ENCODE peak calls at places on chromosomes 5 and 9, in eight cellular contexts. One of them, this sample, is unnamed.

GRCh38 chr9:129874261-129875101 is 39.2 kb downstream of the USP20 start:
- DNase-seq in NCI-H2081: no peak
- DNase-seq in kidney: no peak
- DNase-seq in activated naive CD8-positive, alpha-beta T cell treated with anti-CD3 and anti-CD28 coated beads, Interleukin-2, amount 50 U/mL, for 24 hours: no peak
- DNase-seq in DMS153: no peak
- DNase-seq in LoVo: no peak
- DNase-seq in T-helper 1 cell: no peak
- DNase-seq in NCI-H2029: no peak
- DNase-seq in this sample: no peak

GRCh38 chr5:22572941-22573340 is 280.2 kb downstream of the CDH12 start:
- DNase-seq in DMS153: no peak
- DNase-seq in NCI-H2081: no peak
- DNase-seq in T-helper 1 cell: no peak
- DNase-seq in LoVo: no peak
- DNase-seq in kidney: no peak
- DNase-seq in NCI-H2029: no peak
- DNase-seq in activated naive CD8-positive, alpha-beta T cell treated with anti-CD3 and anti-CD28 coated beads, Interleukin-2, amount 50 U/mL, for 24 hours: no peak
- DNase-seq in this sample: no peak

GRCh38 chr9:96158909-96159575 is 142.9 kb downstream of the HSD17B3 start:
- DNase-seq in activated naive CD8-positive, alpha-beta T cell treated with anti-CD3 and anti-CD28 coated beads, Interleukin-2, amount 50 U/mL, for 24 hours: no peak
- DNase-seq in T-helper 1 cell: no peak
- DNase-seq in LoVo: no peak
- DNase-seq in DMS153: no peak
- DNase-seq in NCI-H2029: no peak
- DNase-seq in kidney: no peak
- DNase-seq in NCI-H2081: no peak
- DNase-seq in this sample: no peak

GRCh38 chr5:38607396-38607795 is 51.0 kb upstream of the LIFR start:
- DNase-seq in T-helper 1 cell: no peak
- DNase-seq in kidney: no peak
- DNase-seq in NCI-H2081: no peak
- DNase-seq in NCI-H2029: no peak
- DNase-seq in LoVo: no peak
- DNase-seq in activated naive CD8-positive, alpha-beta T cell treated with anti-CD3 and anti-CD28 coated beads, Interleukin-2, amount 50 U/mL, for 24 hours: no peak
- DNase-seq in DMS153: no peak
- DNase-seq in this sample: no peak

GRCh38 chr5:132474881-132475511 is 15.6 kb downstream of the IRF1 start:
- DNase-seq in activated naive CD8-positive, alpha-beta T cell treated with anti-CD3 and anti-CD28 coated beads, Interleukin-2, amount 50 U/mL, for 24 hours: no peak
- DNase-seq in kidney: peak; percentile 59
- DNase-seq in LoVo: no peak
- DNase-seq in NCI-H2081: no peak
- DNase-seq in DMS153: no peak
- DNase-seq in T-helper 1 cell: no peak
- DNase-seq in NCI-H2029: no peak
- DNase-seq in this sample: no peak

GRCh38 chr5:89396262-89396975 is 513.4 kb upstream of the MEF2C start:
- DNase-seq in NCI-H2081: no peak
- DNase-seq in DMS153: no peak
- DNase-seq in T-helper 1 cell: no peak
- DNase-seq in NCI-H2029: no peak
- DNase-seq in activated naive CD8-positive, alpha-beta T cell treated with anti-CD3 and anti-CD28 coated beads, Interleukin-2, amount 50 U/mL, for 24 hours: no peak
- DNase-seq in kidney: no peak
- DNase-seq in LoVo: no peak
- DNase-seq in this sample: no peak

GRCh38 chr9:38164659-38165221 is 95.7 kb upstream of the SHB start:
- DNase-seq in kidney: no peak
- DNase-seq in DMS153: no peak
- DNase-seq in activated naive CD8-positive, alpha-beta T cell treated with anti-CD3 and anti-CD28 coated beads, Interleukin-2, amount 50 U/mL, for 24 hours: no peak
- DNase-seq in LoVo: no peak
- DNase-seq in NCI-H2081: no peak
- DNase-seq in NCI-H2029: no peak
- DNase-seq in T-helper 1 cell: no peak
- DNase-seq in this sample: no peak

GRCh38 chr5:160260881-160261815 is 31.8 kb downstream of the FABP6 start:
- DNase-seq in NCI-H2081: no peak
- DNase-seq in T-helper 1 cell: no peak
- DNase-seq in activated naive CD8-positive, alpha-beta T cell treated with anti-CD3 and anti-CD28 coated beads, Interleukin-2, amount 50 U/mL, for 24 hours: no peak
- DNase-seq in NCI-H2029: peak; percentile 60
- DNase-seq in DMS153: no peak
- DNase-seq in LoVo: no peak
- DNase-seq in kidney: peak; percentile 75
- DNase-seq in this sample: peak; percentile 71

GRCh38 chr9:32783168-32783891 is at the start of gene TMEM215:
- DNase-seq in LoVo: no peak
- DNase-seq in DMS153: no peak
- DNase-seq in kidney: peak; percentile 68
- DNase-seq in activated naive CD8-positive, alpha-beta T cell treated with anti-CD3 and anti-CD28 coated beads, Interleukin-2, amount 50 U/mL, for 24 hours: no peak
- DNase-seq in T-helper 1 cell: no peak
- DNase-seq in NCI-H2029: no peak
- DNase-seq in NCI-H2081: peak; percentile 38
- DNase-seq in this sample: peak; percentile 5

GRCh38 chr9:34663296-34663590 is 786 bp upstream of the CCL27 start:
- DNase-seq in NCI-H2081: no peak
- DNase-seq in T-helper 1 cell: no peak
- DNase-seq in activated naive CD8-positive, alpha-beta T cell treated with anti-CD3 and anti-CD28 coated beads, Interleukin-2, amount 50 U/mL, for 24 hours: no peak
- DNase-seq in kidney: no peak
- DNase-seq in NCI-H2029: no peak
- DNase-seq in DMS153: no peak
- DNase-seq in LoVo: no peak
- DNase-seq in this sample: no peak

GRCh38 chr5:154944716-154945115 is 3.8 kb downstream of the MRPL22 start:
- DNase-seq in NCI-H2081: peak; percentile 5
- DNase-seq in NCI-H2029: no peak
- DNase-seq in T-helper 1 cell: no peak
- DNase-seq in activated naive CD8-positive, alpha-beta T cell treated with anti-CD3 and anti-CD28 coated beads, Interleukin-2, amount 50 U/mL, for 24 hours: no peak
- DNase-seq in LoVo: no peak
- DNase-seq in DMS153: no peak
- DNase-seq in kidney: no peak
- DNase-seq in this sample: no peak

GRCh38 chr9:137255448-137256114 is 454 bp downstream of the NELFB start:
- DNase-seq in activated naive CD8-positive, alpha-beta T cell treated with anti-CD3 and anti-CD28 coated beads, Interleukin-2, amount 50 U/mL, for 24 hours: no peak
- DNase-seq in T-helper 1 cell: no peak
- DNase-seq in NCI-H2081: peak; percentile 52
- DNase-seq in kidney: no peak
- DNase-seq in DMS153: no peak
- DNase-seq in LoVo: no peak
- DNase-seq in NCI-H2029: peak; percentile 24
- DNase-seq in this sample: peak; percentile 76

GRCh38 chr9:69822091-69822750 is 1.6 kb downstream of the CFAP95 start:
- DNase-seq in activated naive CD8-positive, alpha-beta T cell treated with anti-CD3 and anti-CD28 coated beads, Interleukin-2, amount 50 U/mL, for 24 hours: no peak
- DNase-seq in LoVo: no peak
- DNase-seq in NCI-H2029: no peak
- DNase-seq in kidney: no peak
- DNase-seq in NCI-H2081: no peak
- DNase-seq in T-helper 1 cell: no peak
- DNase-seq in DMS153: no peak
- DNase-seq in this sample: no peak

GRCh38 chr5:158080112-158080511 is 221.2 kb upstream of the CLINT1 start:
- DNase-seq in DMS153: no peak
- DNase-seq in T-helper 1 cell: no peak
- DNase-seq in activated naive CD8-positive, alpha-beta T cell treated with anti-CD3 and anti-CD28 coated beads, Interleukin-2, amount 50 U/mL, for 24 hours: no peak
- DNase-seq in NCI-H2081: no peak
- DNase-seq in NCI-H2029: no peak
- DNase-seq in LoVo: no peak
- DNase-seq in kidney: no peak
- DNase-seq in this sample: no peak

GRCh38 chr5:143890475-143890874 is 78.5 kb downstream of the HMHB1 start:
- DNase-seq in DMS153: peak; percentile 45
- DNase-seq in kidney: no peak
- DNase-seq in LoVo: no peak
- DNase-seq in activated naive CD8-positive, alpha-beta T cell treated with anti-CD3 and anti-CD28 coated beads, Interleukin-2, amount 50 U/mL, for 24 hours: no peak
- DNase-seq in NCI-H2081: peak; percentile 30
- DNase-seq in T-helper 1 cell: no peak
- DNase-seq in NCI-H2029: no peak
- DNase-seq in this sample: no peak

GRCh38 chr5:54756796-54757402 is 228.5 kb downstream of the ESM1 start:
- DNase-seq in DMS153: no peak
- DNase-seq in activated naive CD8-positive, alpha-beta T cell treated with anti-CD3 and anti-CD28 coated beads, Interleukin-2, amount 50 U/mL, for 24 hours: no peak
- DNase-seq in T-helper 1 cell: no peak
- DNase-seq in NCI-H2081: no peak
- DNase-seq in NCI-H2029: no peak
- DNase-seq in LoVo: no peak
- DNase-seq in kidney: no peak
- DNase-seq in this sample: no peak

GRCh38 chr9:131393622-131394463 is at the start of gene PRRC2B:
- DNase-seq in DMS153: peak; percentile 76
- DNase-seq in LoVo: peak; percentile 77
- DNase-seq in NCI-H2081: peak; percentile 89
- DNase-seq in kidney: peak; percentile 96
- DNase-seq in T-helper 1 cell: peak; percentile 80
- DNase-seq in NCI-H2029: peak; percentile 78
- DNase-seq in activated naive CD8-positive, alpha-beta T cell treated with anti-CD3 and anti-CD28 coated beads, Interleukin-2, amount 50 U/mL, for 24 hours: peak; percentile 89
- DNase-seq in this sample: peak; percentile 92

GRCh38 chr9:20729545-20729944 is 45.5 kb downstream of the FOCAD start:
- DNase-seq in NCI-H2081: no peak
- DNase-seq in T-helper 1 cell: no peak
- DNase-seq in NCI-H2029: no peak
- DNase-seq in LoVo: no peak
- DNase-seq in activated naive CD8-positive, alpha-beta T cell treated with anti-CD3 and anti-CD28 coated beads, Interleukin-2, amount 50 U/mL, for 24 hours: no peak
- DNase-seq in kidney: no peak
- DNase-seq in DMS153: no peak
- DNase-seq in this sample: no peak

GRCh38 chr9:114682846-114683245 is 854 bp upstream of the TEX48 start:
- DNase-seq in DMS153: no peak
- DNase-seq in NCI-H2029: no peak
- DNase-seq in kidney: no peak
- DNase-seq in LoVo: no peak
- DNase-seq in activated naive CD8-positive, alpha-beta T cell treated with anti-CD3 and anti-CD28 coated beads, Interleukin-2, amount 50 U/mL, for 24 hours: no peak
- DNase-seq in T-helper 1 cell: no peak
- DNase-seq in NCI-H2081: no peak
- DNase-seq in this sample: no peak

GRCh38 chr5:120779674-120780073 is 315.6 kb downstream of the PRR16 start:
- DNase-seq in NCI-H2081: no peak
- DNase-seq in activated naive CD8-positive, alpha-beta T cell treated with anti-CD3 and anti-CD28 coated beads, Interleukin-2, amount 50 U/mL, for 24 hours: no peak
- DNase-seq in NCI-H2029: no peak
- DNase-seq in DMS153: no peak
- DNase-seq in kidney: no peak
- DNase-seq in LoVo: no peak
- DNase-seq in T-helper 1 cell: no peak
- DNase-seq in this sample: no peak